ENCODE peak calls at places on chromosomes 16 and 17, in six cellular contexts. S is K562, F is HepG2, P is H1, M is NT2/D1, X is HCT116. N is an unnamed sample.

GRCh38 chr17:47285003-47285402 is 31.4 kb downstream of the ITGB3 start:
- DNase-seq in X (no peak), M (no peak), S (no peak), P (no peak), F (no peak), N (no peak)

GRCh38 chr17:66367112-66367511 is 64.7 kb downstream of the PRKCA start:
- DNase-seq in P (no peak), S (no peak), F (no peak), X (no peak), M (no peak), N (no peak)

GRCh38 chr17:21209511-21210175 is 4.3 kb downstream of the TMEM11 start:
- DNase-seq in S (no peak), X (no peak), M (no peak), P (no peak), F (no peak), N (no peak)

GRCh38 chr17:29789186-29790170 is 140.6 kb downstream of the SSH2 start:
- DNase-seq in X (no peak), F (no peak), S (no peak), M (no peak), P (no peak), N (no peak)

GRCh38 chr17:32863559-32863958 is 13.4 kb downstream of the MYO1D start:
- DNase-seq in X (no peak), S (no peak), F (no peak), M (no peak), P (no peak), N (no peak)

GRCh38 chr17:72587773-72588511 is 467.1 kb downstream of the SOX9 start:
- DNase-seq in M (no peak), F (peak), X (no peak), S (no peak), P (no peak), N (no peak)

GRCh38 chr17:7850970-7851437 is 3.9 kb upstream of the TMEM88 start:
- DNase-seq in F (no peak), P (no peak), M (no peak), X (no peak), S (no peak), N (no peak)

GRCh38 chr16:75025766-75026165 is 26.9 kb downstream of the ZNRF1 start:
- DNase-seq in P (no peak), X (no peak), M (no peak), S (peak), F (no peak), N (no peak)

GRCh38 chr16:7518158-7518557 is 185.5 kb downstream of the RBFOX1 start:
- DNase-seq in P (no peak), S (no peak), M (no peak), X (no peak), F (no peak), N (no peak)

GRCh38 chr17:50027639-50028206 is 28.2 kb upstream of the ITGA3 start:
- DNase-seq in S (no peak), P (no peak), M (no peak), F (no peak), X (peak), N (no peak)

GRCh38 chr17:37098910-37099664 is 150.3 kb downstream of the AATF start:
- DNase-seq in F (no peak), X (no peak), M (no peak), P (no peak), S (no peak), N (no peak)

GRCh38 chr16:58937661-58938060 is 203.5 kb upstream of the GOT2 start:
- DNase-seq in M (no peak), P (no peak), S (no peak), F (no peak), X (no peak), N (no peak)

GRCh38 chr17:45895304-45895968 is 1.1 kb downstream of the MAPT start:
- DNase-seq in P (no peak), F (no peak), X (no peak), M (no peak), S (no peak), N (no peak)

GRCh38 chr17:57480438-57481196 is 224.3 kb downstream of the MSI2 start:
- DNase-seq in F (peak), S (peak), X (no peak), M (no peak), P (no peak), N (no peak)

GRCh38 chr17:2191785-2192184 is 111.8 kb downstream of the SMG6 start:
- DNase-seq in M (no peak), P (no peak), X (no peak), F (no peak), S (no peak), N (no peak)

GRCh38 chr16:47196457-47196856 is 52.7 kb upstream of the NETO2 start:
- DNase-seq in P (no peak), F (no peak), X (no peak), M (no peak), S (no peak), N (no peak)

GRCh38 chr17:7914771-7915610 is 1.1 kb downstream of the RNF227 start:
- DNase-seq in P (no peak), M (no peak), S (no peak), X (no peak), F (no peak), N (no peak)

GRCh38 chr16:58021661-58022551 is 3.6 kb upstream of the MMP15 start:
- DNase-seq in F (no peak), X (no peak), M (no peak), S (no peak), P (no peak), N (no peak)

DNA sequence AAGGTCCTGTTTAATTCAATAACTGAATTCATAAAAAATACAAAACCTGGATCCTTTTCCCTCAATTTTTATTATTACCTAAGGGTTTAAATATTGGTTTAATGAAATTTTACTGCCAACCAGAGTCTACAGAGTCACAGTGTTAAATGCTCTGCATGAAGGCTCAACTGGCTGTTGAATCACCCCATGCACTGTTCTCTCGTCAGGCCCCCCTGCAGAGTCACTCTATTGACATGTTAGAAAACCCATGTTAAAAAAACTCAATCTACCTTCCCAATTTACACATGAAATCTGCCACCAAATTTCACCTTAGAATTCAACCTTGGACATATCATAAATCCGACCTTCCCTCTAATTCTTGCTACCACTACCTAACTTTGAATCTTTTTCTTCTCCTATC is 43.3 kb upstream of the ULK2 start:
- DNase-seq in S (no peak), M (no peak), F (no peak), P (no peak), X (no peak), N (no peak)
- TF ChIP-seq YY1 in S (no peak), M (no peak), F (no peak), P (no peak), X (no peak), N (no peak)

GRCh38 chr17:75981019-75981615 is 2.1 kb downstream of the TEN1 start:
- DNase-seq in S (no peak), M (no peak), X (no peak), P (no peak), F (no peak), N (no peak)
- TF ChIP-seq YY1 in S (no peak), M (no peak), X (no peak), P (no peak), F (no peak), N (no peak)

GRCh38 chr16:65392831-65393565 is 271.1 kb upstream of the CDH11 start:
- DNase-seq in X (no peak), S (no peak), M (no peak), P (no peak), F (no peak), N (no peak)
- TF ChIP-seq YY1 in X (no peak), S (no peak), M (no peak), P (no peak), F (no peak), N (no peak)

GRCh38 chr16:2776500-2777139 is 460 bp downstream of the ELOB start:
- DNase-seq in F (no peak), P (no peak), M (no peak), X (no peak), S (peak), N (no peak)
- TF ChIP-seq YY1 in F (no peak), P (no peak), M (no peak), X (no peak), S (no peak), N (no peak)

GRCh38 chr16:89007371-89008249 is 30.6 kb upstream of the CBFA2T3 start:
- DNase-seq in S (no peak), M (no peak), F (no peak), X (no peak), P (no peak), N (no peak)

GRCh38 chr16:89011909-89012621 is 35.1 kb upstream of the CBFA2T3 start:
- DNase-seq in F (no peak), S (no peak), M (no peak), P (no peak), X (no peak), N (no peak)

GRCh38 chr16:89012622-89012995 is 35.6 kb upstream of the CBFA2T3 start:
- DNase-seq in M (no peak), S (no peak), F (no peak), X (no peak), P (no peak), N (no peak)

GRCh38 chr16:89010210-89010925 is 33.4 kb upstream of the CBFA2T3 start:
- DNase-seq in X (no peak), S (no peak), P (no peak), M (no peak), F (no peak), N (no peak)

DNA sequence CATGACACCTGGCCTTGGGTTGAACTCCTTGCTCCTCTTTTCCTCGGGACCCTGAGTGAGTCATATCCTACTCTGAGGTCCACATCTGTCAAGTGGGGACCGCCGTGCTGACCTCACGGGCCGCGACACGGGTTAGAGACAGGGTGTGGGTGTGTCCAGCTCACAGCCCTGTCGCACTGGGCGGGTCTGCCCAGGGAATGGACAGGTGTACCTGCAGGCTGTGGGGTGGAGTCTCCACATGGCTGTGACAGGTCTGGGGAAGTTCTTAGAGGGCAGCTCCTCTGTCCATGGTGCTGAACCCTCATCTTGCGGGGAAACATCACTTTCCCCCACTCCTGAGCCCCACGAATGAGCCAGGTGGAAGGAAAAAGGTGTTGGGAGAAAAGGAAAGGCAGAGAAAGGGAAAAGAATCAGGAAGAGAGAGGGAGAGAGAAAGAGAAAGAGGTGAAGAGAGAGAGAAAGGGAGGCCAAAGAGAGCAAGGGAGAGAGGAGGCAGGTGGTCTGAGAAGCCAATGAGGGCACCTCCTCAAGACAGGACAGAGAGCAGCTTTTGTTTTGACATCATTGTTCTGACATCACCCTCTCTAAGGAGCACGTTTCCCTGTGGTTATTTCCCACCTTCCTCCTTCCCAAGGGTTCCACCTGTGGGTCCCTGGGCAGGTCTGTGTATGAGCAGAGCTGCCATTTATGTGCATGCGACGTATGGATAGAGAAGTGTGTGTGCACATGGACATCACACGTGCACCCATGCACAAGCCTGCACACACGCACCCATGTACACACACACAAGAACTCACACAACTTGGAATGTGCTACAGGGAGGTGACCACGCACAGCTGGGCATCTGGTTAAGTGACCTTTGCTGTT is 32.6 kb upstream of the CBFA2T3 start:
- DNase-seq in M (no peak), S (peak), F (no peak), X (no peak), P (no peak), N (no peak)
- TF ChIP-seq YY1 in M (no peak), S (no peak), F (no peak), X (no peak), P (no peak), N (no peak)

GRCh38 chr17:4500188-4500565 is 1.5 kb downstream of the SPNS2 start:
- DNase-seq in M (no peak), P (no peak), F (no peak), S (no peak), X (no peak), N (no peak)

GRCh38 chr17:4499431-4500187 is 928 bp downstream of the SPNS2 start:
- DNase-seq in S (peak), M (no peak), P (no peak), F (no peak), X (no peak), N (no peak)

GRCh38 chr17:4498461-4499397 is at the start of gene SPNS2:
- DNase-seq in S (peak), F (no peak), M (peak), P (no peak), X (no peak), N (no peak)

GRCh38 chr17:4501295-4501949 is 2.7 kb downstream of the SPNS2 start:
- DNase-seq in P (no peak), X (no peak), S (peak), F (no peak), M (no peak), N (no peak)

GRCh38 chr17:4497101-4497824 is 1.4 kb upstream of the SPNS2 start:
- DNase-seq in S (no peak), F (no peak), P (no peak), M (no peak), X (no peak), N (peak)
- TF ChIP-seq YY1 in S (no peak), F (no peak), P (no peak), M (no peak), X (no peak), N (no peak)

GRCh38 chr16:48511716-48512115 is 98.3 kb downstream of the N4BP1 start:
- DNase-seq in X (no peak), F (no peak), S (no peak), P (no peak), M (no peak), N (no peak)
- TF ChIP-seq YY1 in X (no peak), F (no peak), S (no peak), P (no peak), M (no peak), N (no peak)

GRCh38 chr17:16980813-16981731 is 9.2 kb upstream of the TNFRSF13B start:
- DNase-seq in F (no peak), X (no peak), M (no peak), P (no peak), S (no peak), N (peak)
- TF ChIP-seq YY1 in F (no peak), X (no peak), M (no peak), P (no peak), S (no peak), N (no peak)

GRCh38 chr16:31351246-31351936 is 3.6 kb upstream of the ITGAX start:
- DNase-seq in F (no peak), S (no peak), P (no peak), M (no peak), X (no peak), N (no peak)
- TF ChIP-seq YY1 in F (no peak), S (no peak), P (no peak), M (no peak), X (no peak), N (no peak)

N was measured in GM12878.